ENCODE peak calls at places on chromosomes 5 and 9, in seven cellular contexts. K, D, W, A, P, Q and G are unnamed samples.

GRCh38 chr5:2524620-2525019 is 226.9 kb downstream of the IRX2 start:
- DNase-seq in D (no peak), A (no peak), K (no peak), W (no peak), Q (no peak), P (no peak), G (no peak)

GRCh38 chr5:35860686-35861085 is 4.0 kb downstream of the IL7R start:
- DNase-seq in Q (no peak), W (no peak), D (no peak), A (peak), P (no peak), K (no peak), G (no peak)

GRCh38 chr5:139638090-139638735 is 9.9 kb upstream of the CXXC5 start:
- DNase-seq in W (no peak), P (peak), Q (no peak), D (peak), A (peak), K (peak), G (peak)

GRCh38 chr5:133635051-133635450 is 22.7 kb upstream of the FSTL4 start:
- DNase-seq in D (no peak), P (no peak), K (no peak), W (no peak), Q (peak), A (peak), G (no peak)

GRCh38 chr5:87394407-87394806 is 18.3 kb downstream of the CCNH start:
- DNase-seq in D (no peak), W (no peak), P (no peak), Q (no peak), K (no peak), A (peak), G (no peak)

GRCh38 chr5:50744761-50745160 is 78.3 kb downstream of the PARP8 start:
- DNase-seq in K (no peak), A (peak), P (no peak), W (no peak), Q (peak), D (peak), G (no peak)

GRCh38 chr9:14089051-14089798 is 224.7 kb downstream of the NFIB start:
- DNase-seq in W (no peak), D (no peak), P (no peak), A (no peak), K (no peak), Q (no peak), G (no peak)

GRCh38 chr5:68172314-68172713 is 43.2 kb upstream of the PIK3R1 start:
- DNase-seq in K (no peak), W (no peak), Q (no peak), P (no peak), A (peak), D (no peak), G (no peak)

GRCh38 chr5:138661991-138662434 is 86.8 kb upstream of the HSPA9 start:
- DNase-seq in Q (no peak), A (no peak), D (no peak), K (no peak), W (no peak), P (no peak), G (no peak)

GRCh38 chr9:104177003-104177611 is 83.0 kb downstream of the SMC2 start:
- DNase-seq in A (peak), Q (no peak), D (no peak), P (peak), K (no peak), W (no peak), G (peak)

GRCh38 chr9:5596173-5596572 is 32.7 kb upstream of the RIC1 start:
- DNase-seq in Q (no peak), K (no peak), W (no peak), D (no peak), A (no peak), P (no peak), G (peak)

GRCh38 chr9:128055222-128056040 is 11.7 kb downstream of the NAIF1 start:
- DNase-seq in Q (no peak), P (no peak), K (no peak), A (no peak), W (no peak), D (no peak), G (no peak)

GRCh38 chr5:7589800-7590199 is 193.9 kb downstream of the ADCY2 start:
- DNase-seq in W (no peak), D (no peak), K (no peak), Q (no peak), P (no peak), A (no peak), G (no peak)

GRCh38 chr5:150142800-150143724 is 12.6 kb downstream of the PDGFRB start:
- DNase-seq in A (peak), W (no peak), P (no peak), K (no peak), Q (peak), D (no peak), G (no peak)

GRCh38 chr9:5869315-5870019 is 21.2 kb upstream of the MLANA start:
- DNase-seq in A (peak), W (no peak), K (no peak), P (peak), Q (no peak), D (peak), G (no peak)

GRCh38 chr9:8627944-8628679 is 828.5 kb upstream of the DMAC1 start:
- DNase-seq in P (no peak), A (peak), K (no peak), W (no peak), D (no peak), Q (no peak), G (no peak)

GRCh38 chr5:66617223-66617861 is 21.1 kb downstream of the MAST4 start:
- DNase-seq in Q (no peak), D (peak), P (no peak), W (no peak), K (no peak), A (no peak), G (no peak)